ENCODE peak calls at places on chromosome 1, in five cellular contexts. L is HFFc6, H is endothelial cell, C is HCT116, W is bronchial epithelial cell. V is an unnamed sample.

GRCh38 chr1:220113136-220113695 is 19.3 kb downstream of the IARS2 start:
- DNase-seq in W (peak), L (peak), H (no peak), C (no peak), V (no peak)

GRCh38 chr1:172356620-172357019 is 63.9 kb upstream of the C1orf105 start:
- DNase-seq in H (no peak), W (peak), C (peak), L (peak), V (no peak)

GRCh38 chr1:37094302-37094701 is 60.0 kb upstream of the GRIK3 start:
- DNase-seq in L (no peak), H (no peak), C (no peak), W (no peak), V (no peak)

GRCh38 chr1:3283849-3284248 is 170.6 kb upstream of the ARHGEF16 start:
- DNase-seq in W (no peak), H (peak), L (no peak), C (no peak), V (no peak)

GRCh38 chr1:185284533-185285244 is 32.4 kb downstream of the IVNS1ABP start:
- DNase-seq in W (no peak), C (no peak), L (no peak), H (no peak), V (no peak)

GRCh38 chr1:119475866-119476439 is 31.1 kb upstream of the HSD3B1 start:
- DNase-seq in W (peak), L (peak), H (peak), C (peak), V (no peak)

GRCh38 chr1:14606632-14607031 is 8.1 kb downstream of the KAZN start:
- DNase-seq in W (no peak), L (no peak), C (no peak), H (no peak), V (no peak)

GRCh38 chr1:76577818-76578185 is 289.5 kb upstream of the ST6GALNAC5 start:
- DNase-seq in L (no peak), H (no peak), C (no peak), W (no peak), V (no peak)

GRCh38 chr1:166839600-166840308 is 479 bp downstream of the POGK start:
- DNase-seq in C (no peak), W (peak), L (peak), H (peak), V (no peak)

GRCh38 chr1:41847733-41848132 is 71.0 kb downstream of the HIVEP3 start:
- DNase-seq in L (no peak), H (no peak), C (no peak), W (no peak), V (no peak)

GRCh38 chr1:110462964-110463363 is 12.0 kb downstream of the PROK1 start:
- DNase-seq in C (no peak), W (peak), H (no peak), L (no peak), V (no peak)

GRCh38 chr1:32334864-32335618 is 992 bp downstream of the MARCKSL1 start:
- DNase-seq in W (no peak), L (no peak), H (peak), C (no peak), V (no peak)

GRCh38 chr1:77538956-77539509 is 143.4 kb downstream of the ZZZ3 start:
- DNase-seq in L (peak), H (no peak), C (no peak), W (peak), V (no peak)

GRCh38 chr1:229623838-229624237 is 2.1 kb downstream of the TAF5L start:
- DNase-seq in C (no peak), L (no peak), H (no peak), W (no peak), V (no peak)

V was measured in epithelial cell of prostate.